ENCODE peak calls at places on chromosomes 16 and 17, in five cellular contexts. W is A549, B is IMR-90, Z is HepG2, Q is GM12878. C is an unnamed sample.

GRCh38 chr16:3115561-3115960 is 3.2 kb downstream of the ZNF205 start:
- DNase-seq in Q (no peak), Z (no peak), B (no peak), W (no peak), C (peak; percentile 34)

GRCh38 chr17:42363767-42364585 is 24.3 kb downstream of the STAT3 start:
- DNase-seq in Z (no peak), B (peak; percentile 72), Q (no peak), W (no peak), C (no peak)

GRCh38 chr17:70510288-70510687 is 341.0 kb downstream of the KCNJ2 start:
- DNase-seq in Z (no peak), Q (no peak), W (no peak), B (no peak), C (no peak)

GRCh38 chr17:7237761-7238417 is 1.4 kb downstream of the PHF23 start:
- DNase-seq in B (peak; percentile 46), Q (no peak), W (peak; percentile 83), Z (peak; percentile 68), C (peak; percentile 83)

GRCh38 chr16:66928702-66929388 is 3.5 kb upstream of the RRAD start:
- DNase-seq in Z (peak; percentile 39), Q (no peak), W (no peak), B (peak; percentile 35), C (peak; percentile 59)

GRCh38 chr17:83181991-83182619 is 102.7 kb downstream of the METRNL start:
- DNase-seq in B (no peak), Z (no peak), Q (no peak), W (no peak), C (no peak)

GRCh38 chr16:84881702-84882521 is 62.1 kb downstream of the CRISPLD2 start:
- DNase-seq in Q (no peak), B (peak; percentile 97), Z (peak; percentile 43), W (peak; percentile 61), C (peak; percentile 55)

GRCh38 chr17:37671813-37672544 is 28.7 kb upstream of the DDX52 start:
- DNase-seq in B (peak; percentile 96), Z (peak; percentile 85), Q (no peak), W (peak; percentile 83), C (no peak)

GRCh38 chr17:33204156-33204555 is 88.9 kb downstream of the ASIC2 start:
- DNase-seq in W (no peak), Z (no peak), Q (no peak), B (no peak), C (no peak)

GRCh38 chr16:88383401-88384221 is 852 bp downstream of the ZNF469 start:
- DNase-seq in Q (no peak), W (peak; percentile 83), B (peak; percentile 63), Z (no peak), C (peak; percentile 92)

GRCh38 chr16:4351880-4352279 is 759 bp upstream of the PAM16 start:
- DNase-seq in Z (peak; percentile 46), Q (no peak), W (no peak), B (peak; percentile 57), C (no peak)

GRCh38 chr16:12067714-12068401 is 91.3 kb downstream of the SNX29 start:
- DNase-seq in Z (peak; percentile 84), W (peak; percentile 79), B (peak; percentile 85), Q (no peak), C (peak; percentile 74)

GRCh38 chr16:23557779-23558330 is 328 bp downstream of the UBFD1 start:
- DNase-seq in Q (no peak), W (no peak), Z (peak; percentile 26), B (peak; percentile 44), C (no peak)
- TF ChIP-seq SMC3 in Q (no peak), W (no peak), Z (no peak), B (no peak), C (no peak)

GRCh38 chr17:55063857-55064485 is 95.4 kb downstream of the STXBP4 start:
- DNase-seq in Z (no peak), Q (no peak), W (no peak), B (no peak), C (no peak)

GRCh38 chr17:55069983-55070529 is 101.5 kb downstream of the STXBP4 start:
- DNase-seq in B (no peak), W (no peak), Z (no peak), Q (no peak), C (no peak)

GRCh38 chr17:55062921-55063320 is 94.4 kb downstream of the STXBP4 start:
- DNase-seq in Z (no peak), Q (no peak), B (peak; percentile 63), W (no peak), C (no peak)

GRCh38 chr17:55068862-55069771 is 100.6 kb downstream of the STXBP4 start:
- DNase-seq in Z (peak; percentile 96), Q (no peak), W (no peak), B (no peak), C (no peak)

DNA sequence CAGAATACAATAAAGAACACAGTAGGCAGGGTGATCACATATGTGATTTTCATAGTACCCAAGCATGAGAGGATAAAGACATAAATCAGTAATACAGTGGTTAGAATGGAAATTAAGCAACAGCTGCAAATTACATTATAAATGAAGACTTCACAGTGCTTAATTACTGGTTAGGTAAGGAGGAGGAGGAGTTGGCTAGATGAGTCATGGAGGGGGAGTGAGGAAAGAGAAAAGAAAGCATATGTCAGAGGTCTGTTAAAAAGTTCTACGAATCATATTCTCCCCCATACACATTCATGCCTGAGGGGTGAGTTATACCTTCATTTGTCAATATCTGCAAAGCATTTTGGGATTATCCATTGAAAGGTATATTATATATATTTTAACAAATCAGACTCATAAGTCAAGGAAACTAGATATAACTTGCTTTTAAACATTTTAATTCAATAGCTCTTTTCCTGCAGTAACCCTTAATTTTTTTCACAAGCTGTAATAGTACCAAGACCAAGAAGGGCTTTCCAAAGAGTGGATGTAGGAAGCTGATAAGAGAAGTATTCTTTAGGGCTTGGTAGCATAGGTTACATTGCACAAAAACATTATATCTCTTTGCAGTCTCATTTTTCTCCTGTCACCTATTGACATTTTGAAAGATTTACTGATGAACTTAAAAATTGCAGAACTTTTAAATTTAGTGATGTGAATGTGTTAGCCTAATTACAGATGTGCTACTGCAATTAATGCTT is 99.3 kb downstream of the STXBP4 start:
- DNase-seq in Z (peak; percentile 9), W (no peak), B (peak; percentile 50), Q (no peak), C (no peak)
- H3K4me2 ChIP-seq in Z (peak overlapping the region; percentile 41), W (no peak overlapping the region), B (no peak overlapping the region), Q (no peak overlapping the region), C (no peak overlapping the region)

DNA sequence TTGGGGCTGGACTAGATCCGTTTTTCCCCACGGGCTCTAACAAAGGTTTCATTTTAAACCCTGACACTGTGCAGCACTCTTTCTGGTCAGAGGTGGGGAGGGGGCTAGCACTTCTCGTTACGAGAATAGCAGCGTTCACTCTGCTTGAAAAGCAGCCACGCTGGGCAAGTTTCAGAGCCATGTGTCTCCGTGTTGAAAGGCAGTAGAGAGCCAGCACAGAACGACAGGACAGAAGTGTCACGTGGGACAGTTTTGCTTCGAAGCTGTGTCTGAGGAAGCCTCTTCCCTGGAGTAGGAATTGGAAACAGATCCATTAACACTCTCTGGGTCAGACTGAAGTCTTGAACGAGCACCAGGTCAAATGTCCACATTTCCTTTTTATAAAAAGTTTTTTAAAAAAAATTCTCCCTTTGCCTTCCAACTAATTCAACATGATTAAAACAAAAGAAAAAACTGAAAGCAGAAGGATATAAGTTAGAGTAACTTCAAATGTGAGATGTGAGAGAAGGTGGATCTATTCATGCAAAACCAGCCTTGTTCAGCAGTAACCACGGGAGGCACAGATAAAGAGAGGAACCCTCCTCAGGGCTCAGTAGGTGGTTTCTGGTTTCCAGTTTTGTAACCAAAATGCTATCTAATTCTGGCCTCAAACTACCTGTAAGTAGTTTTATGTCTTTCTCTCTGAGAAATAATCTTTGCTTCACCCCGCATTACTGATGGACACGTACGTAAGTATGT is 65.0 kb downstream of the SMG6 start:
- DNase-seq in W (no peak), B (no peak), Q (peak; percentile 86), Z (no peak), C (no peak)
- H3K27ac ChIP-seq in W (no peak overlapping the region), B (peak overlapping the region; percentile 73), Q (peak overlapping the region; percentile 99), Z (no peak overlapping the region), C (peak overlapping the region; percentile 93)

GRCh38 chr17:27873211-27873610 is 20.0 kb downstream of the LYRM9 start:
- DNase-seq in Q (no peak), W (no peak), Z (no peak), B (no peak), C (no peak)

GRCh38 chr17:27871407-27871806 is 21.8 kb downstream of the LYRM9 start:
- DNase-seq in B (no peak), Q (no peak), Z (no peak), W (no peak), C (no peak)

GRCh38 chr17:27870345-27870744 is 22.8 kb downstream of the LYRM9 start:
- DNase-seq in B (no peak), Q (no peak), W (no peak), Z (no peak), C (no peak)

GRCh38 chr17:27872776-27873175 is 20.4 kb downstream of the LYRM9 start:
- DNase-seq in Z (no peak), B (no peak), Q (no peak), W (no peak), C (no peak)

DNA sequence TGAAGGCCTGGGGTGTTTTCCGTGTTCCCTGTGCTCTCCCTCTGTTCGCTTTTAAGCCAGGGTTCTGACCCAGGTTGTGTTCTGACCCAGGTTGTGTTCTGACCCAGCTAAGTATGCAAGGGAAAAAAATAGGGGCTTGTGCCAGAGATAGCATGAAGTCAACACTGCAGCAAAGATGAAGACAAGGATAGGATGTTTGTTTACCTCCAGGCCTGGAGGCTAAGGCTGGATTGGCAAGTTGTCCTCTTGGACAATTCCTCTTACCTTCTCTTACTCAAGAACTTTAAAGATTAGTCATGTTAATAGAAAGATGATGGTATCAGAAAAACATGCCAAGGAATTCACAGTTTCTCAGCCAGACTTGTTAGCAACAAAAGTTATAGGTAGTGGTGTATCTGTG is 19.4 kb downstream of the LYRM9 start:
- DNase-seq in Q (no peak), B (no peak), W (no peak), Z (no peak), C (no peak)
- TF ChIP-seq SMC3 in Q (no peak), B (no peak), W (no peak), Z (no peak), C (no peak)

DNA sequence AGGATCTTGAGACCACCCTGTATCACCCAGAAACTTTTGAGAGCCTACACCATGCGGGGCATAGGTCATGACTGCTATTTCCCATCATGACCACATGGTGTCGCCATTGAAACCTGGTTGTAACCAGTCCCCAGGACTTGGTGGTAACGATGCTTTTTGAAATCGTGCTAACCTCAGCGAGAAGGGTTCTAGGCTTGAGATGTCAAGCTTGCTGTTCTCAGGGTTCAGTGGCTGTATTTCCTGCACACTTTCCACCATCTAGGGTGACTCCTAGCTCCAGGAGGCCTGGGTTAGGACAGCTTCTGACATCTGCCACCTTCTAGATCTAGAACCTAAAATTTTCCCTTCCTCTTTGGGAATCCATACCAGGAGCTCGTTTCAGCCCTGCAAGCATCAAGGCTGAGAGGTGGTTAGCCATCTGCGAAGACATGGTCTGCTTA is 13.0 kb upstream of the SPNS3 start:
- DNase-seq in Z (peak; percentile 73), B (peak; percentile 74), Q (peak; percentile 37), W (peak; percentile 90), C (peak; percentile 81)
- H3K4me2 ChIP-seq in Z (peak overlapping the region; percentile 16), B (peak overlapping the region; percentile 81), Q (peak overlapping the region; percentile 17), W (peak overlapping the region; percentile 49), C (no peak overlapping the region)